ENCODE peak calls at places on chromosomes 11 and 22, in five cellular contexts. E is NB4, I is colonic mucosa, T is cardiac fibroblast, A is uterus. N is an unnamed sample.
A peak's percentile ranks its signal among the peaks of the same experiment; 100 is the strongest.

GRCh38 chr11:71449596-71449995 is 1.4 kb upstream of the DHCR7 start:
- DNase-seq in A (no peak), E (no peak), T (no peak), I (no peak), N (no peak)

GRCh38 chr11:119055901-119056300 is 1.1 kb downstream of the HYOU1 start:
- DNase-seq in T (peak; percentile 43), A (no peak), E (peak; percentile 59), I (no peak), N (peak; percentile 8)

GRCh38 chr11:66047541-66048365 is 1.2 kb downstream of the GAL3ST3 start:
- DNase-seq in T (no peak), A (no peak), E (no peak), I (no peak), N (no peak)

GRCh38 chr11:117874253-117874909 is 2.1 kb downstream of the FXYD6 start:
- DNase-seq in I (no peak), A (no peak), E (no peak), T (no peak), N (no peak)

GRCh38 chr11:70567680-70568503 is 169.6 kb downstream of the CTTN start:
- DNase-seq in I (peak; percentile 78), E (peak; percentile 37), T (peak; percentile 19), A (peak; percentile 23), N (peak; percentile 36)

GRCh38 chr11:69242583-69242940 is 51.4 kb upstream of the MYEOV start:
- DNase-seq in T (no peak), E (no peak), I (peak; percentile 16), A (no peak), N (no peak)

GRCh38 chr11:126202646-126203359 is 8.6 kb downstream of the RPUSD4 start:
- DNase-seq in T (no peak), I (no peak), E (no peak), A (no peak), N (no peak)

GRCh38 chr22:44191036-44191454 is 10.3 kb downstream of the PARVG start:
- DNase-seq in E (peak; percentile 43), A (no peak), T (peak; percentile 21), I (no peak), N (no peak)

GRCh38 chr22:39110631-39111561 is 13.9 kb downstream of the APOBEC3H start:
- DNase-seq in T (no peak), A (no peak), I (no peak), E (peak; percentile 51), N (no peak)

GRCh38 chr22:26550498-26551033 is 38.3 kb upstream of the TFIP11 start:
- DNase-seq in I (no peak), T (peak; percentile 64), A (no peak), E (no peak), N (peak; percentile 89)

GRCh38 chr22:37493979-37494378 is 7.8 kb upstream of the MFNG start:
- DNase-seq in E (no peak), A (no peak), T (no peak), I (no peak), N (no peak)

GRCh38 chr11:112292785-112293407 is 32.2 kb upstream of the PLET1 start:
- DNase-seq in E (no peak), A (peak; percentile 36), I (no peak), T (peak; percentile 92), N (peak; percentile 79)

GRCh38 chr22:27267145-27267544 is 534.4 kb downstream of the MN1 start:
- DNase-seq in T (no peak), I (no peak), E (no peak), A (no peak), N (no peak)

GRCh38 chr22:50697667-50698506 is 25.3 kb downstream of the SHANK3 start:
- DNase-seq in A (no peak), E (no peak), T (no peak), I (no peak), N (no peak)

GRCh38 chr11:83459802-83460201 is 173.6 kb upstream of the CCDC90B start:
- DNase-seq in E (no peak), T (no peak), I (no peak), A (no peak), N (no peak)

GRCh38 chr11:57478971-57479663 is 18.8 kb downstream of the RTN4RL2 start:
- DNase-seq in A (no peak), I (no peak), E (no peak), T (no peak), N (no peak)

GRCh38 chr22:35301370-35301874 is 1.7 kb downstream of the TOM1 start:
- DNase-seq in E (peak; percentile 96), A (peak; percentile 61), T (peak; percentile 99), I (no peak), N (peak; percentile 100)

GRCh38 chr22:36358533-36359171 is 29.1 kb downstream of the MYH9 start:
- DNase-seq in I (no peak), E (no peak), A (no peak), T (peak; percentile 63), N (no peak)

GRCh38 chr11:75371930-75372876 is 20.7 kb upstream of the ARRB1 start:
- DNase-seq in I (peak; percentile 75), E (no peak), T (peak; percentile 72), A (no peak), N (peak; percentile 59)

GRCh38 chr11:75380245-75380644 is 19.1 kb upstream of the RPS3 start:
- DNase-seq in I (peak; percentile 58), E (no peak), A (no peak), T (no peak), N (no peak)

GRCh38 chr11:75374646-75375045 is 23.2 kb upstream of the ARRB1 start:
- DNase-seq in E (no peak), A (no peak), I (no peak), T (no peak), N (no peak)

GRCh38 chr11:75375626-75376025 is 23.7 kb upstream of the RPS3 start:
- DNase-seq in E (no peak), A (no peak), I (no peak), T (no peak), N (no peak)

GRCh38 chr11:75376175-75376574 is 23.1 kb upstream of the RPS3 start:
- DNase-seq in I (no peak), A (no peak), T (no peak), E (peak; percentile 60), N (no peak)
- TF ChIP-seq CTCF in I (no peak), A (no peak), T (no peak), E (peak; percentile 32), N (peak; percentile 37)

DNA sequence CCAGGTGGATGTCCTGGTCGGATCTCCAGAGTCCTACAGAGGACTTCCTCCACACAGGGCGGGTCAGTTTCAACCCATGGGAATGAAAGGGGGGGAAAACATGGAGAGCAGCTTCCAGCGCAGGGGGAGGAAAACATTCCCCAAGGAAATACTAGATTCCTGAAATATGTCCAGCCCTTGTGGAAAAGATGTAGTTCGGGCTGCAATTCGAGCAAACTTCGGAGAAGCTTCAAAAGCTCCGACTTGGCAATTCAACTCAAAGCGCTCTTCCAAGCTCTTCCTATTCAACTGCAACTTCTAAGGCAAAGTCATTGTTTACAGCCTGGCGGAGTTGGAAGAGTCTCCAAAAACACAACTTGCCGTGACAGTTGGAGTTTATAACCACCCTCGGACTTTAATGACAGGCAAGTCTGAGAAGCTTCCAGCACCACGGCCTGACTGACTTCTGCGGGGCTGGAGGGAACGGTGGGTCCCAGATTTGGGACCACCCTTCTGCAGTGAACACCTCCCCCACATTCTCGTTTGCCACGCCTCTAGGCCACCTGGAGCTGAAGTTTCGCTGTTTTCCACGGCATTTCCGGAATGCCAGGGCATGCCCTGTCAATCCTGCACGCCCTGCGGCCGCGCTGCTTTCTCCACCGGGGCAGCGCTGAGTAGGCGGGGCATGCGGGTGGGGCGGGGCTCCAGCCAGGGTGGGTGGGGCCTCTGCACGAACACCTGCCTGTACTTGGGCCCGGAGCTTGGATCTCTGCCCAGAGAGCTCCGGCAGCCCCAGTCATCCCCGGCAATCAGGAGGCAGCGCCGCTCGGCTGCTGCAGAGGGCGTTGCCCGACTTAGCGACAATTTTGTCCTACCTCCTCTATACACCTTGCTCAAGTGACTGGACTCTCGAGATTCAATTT is 49.0 kb upstream of the BIRC3 start:
- DNase-seq in A (peak; percentile 74), T (peak; percentile 70), E (no peak), I (peak; percentile 95), N (peak; percentile 75)
- TF ChIP-seq CTCF in A (peak; percentile 66), T (peak; percentile 52), E (no peak), I (peak; percentile 32), N (peak; percentile 55)

DNA sequence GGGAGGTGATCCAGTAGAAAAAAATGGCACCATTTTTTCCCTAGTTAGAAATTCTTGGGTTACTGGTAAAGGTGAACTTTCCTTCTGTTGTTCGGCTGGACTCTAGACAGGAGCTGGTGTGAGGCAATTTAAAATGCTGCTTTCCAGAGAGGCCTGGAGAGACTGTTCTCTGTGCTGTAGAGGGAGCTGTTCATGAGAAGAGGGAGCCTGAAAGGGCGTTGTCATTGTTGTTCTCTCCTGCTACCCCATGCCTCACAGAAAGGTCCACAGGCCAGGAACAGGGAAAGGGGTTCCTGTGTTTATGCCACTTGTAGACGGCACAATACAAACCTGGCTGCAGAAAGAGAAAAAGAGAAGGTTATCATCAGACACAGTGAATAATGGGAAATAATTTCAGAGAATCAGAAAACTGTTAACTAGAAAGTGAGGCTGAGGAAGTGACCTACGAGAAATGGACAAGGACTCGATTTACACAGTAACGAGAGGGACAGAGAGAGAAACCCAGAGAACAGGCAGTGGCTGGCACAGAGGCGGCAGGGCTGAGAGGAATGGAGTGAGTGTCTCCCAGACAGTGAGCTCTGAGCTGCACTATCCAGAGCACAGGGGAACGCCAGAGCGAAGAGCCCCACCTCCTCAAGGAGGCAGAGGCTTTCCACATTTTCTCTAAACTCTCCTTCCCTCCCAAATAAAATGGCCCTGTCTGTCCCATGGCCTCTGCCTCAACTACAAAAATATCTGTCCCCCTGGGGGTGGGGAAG is 109.2 kb downstream of the RRM1 start:
- DNase-seq in T (no peak), I (no peak), E (no peak), A (no peak), N (no peak)
- TF ChIP-seq CTCF in T (no peak), I (no peak), E (no peak), A (no peak), N (peak; percentile 11)

GRCh38 chr22:40525250-40525884 is 111.2 kb downstream of the MRTFA start:
- DNase-seq in I (peak; percentile 60), A (no peak), E (peak; percentile 62), T (peak; percentile 71), N (peak; percentile 67)

GRCh38 chr22:40521046-40521445 is 115.5 kb downstream of the MRTFA start:
- DNase-seq in E (no peak), T (no peak), I (no peak), A (no peak), N (no peak)

GRCh38 chr22:40520562-40520961 is 116.0 kb downstream of the MRTFA start:
- DNase-seq in E (no peak), A (no peak), T (no peak), I (no peak), N (no peak)

GRCh38 chr22:40526960-40527359 is 109.6 kb downstream of the MRTFA start:
- DNase-seq in I (no peak), T (no peak), E (no peak), A (no peak), N (no peak)

DNA sequence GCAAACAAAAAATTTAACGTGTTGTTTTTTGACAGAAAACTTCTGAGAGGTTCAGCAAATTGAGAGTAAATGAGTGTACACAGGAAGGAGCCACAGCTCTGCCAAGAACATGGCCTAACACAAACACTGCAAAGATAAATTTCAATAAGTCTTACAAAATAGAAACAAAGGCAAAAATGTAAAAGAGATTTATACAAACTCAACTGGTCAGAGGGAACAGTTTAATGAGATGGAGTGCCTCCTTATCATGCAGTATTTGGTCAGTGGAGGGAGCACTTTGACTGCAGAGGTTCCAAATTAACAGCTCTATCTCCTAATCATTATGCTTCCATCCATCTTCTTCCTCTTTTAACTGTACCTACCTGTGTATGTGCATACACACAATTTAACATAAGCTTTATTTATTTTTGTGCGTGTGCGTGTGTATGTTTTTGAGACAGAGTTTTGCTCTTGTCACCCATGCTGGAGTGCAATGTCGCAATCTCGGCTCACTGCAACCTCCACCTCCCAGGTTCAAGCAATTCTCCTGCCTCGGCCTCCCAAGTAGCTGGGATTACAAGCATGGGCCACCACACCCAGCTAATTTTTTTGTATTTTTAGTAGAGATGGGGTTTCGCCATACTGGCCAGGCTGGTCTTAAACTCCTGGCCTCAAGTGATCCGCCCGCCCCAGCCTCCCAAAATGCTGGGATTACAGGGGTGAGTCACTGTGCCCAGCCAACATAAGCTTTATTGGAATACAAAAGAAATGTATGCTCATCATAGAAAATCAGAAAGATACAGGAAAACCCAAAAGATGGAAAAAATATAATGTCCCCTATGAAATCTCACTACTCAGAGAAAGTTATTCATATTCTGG is 111.9 kb downstream of the MRTFA start:
- DNase-seq in E (peak; percentile 42), A (no peak), T (peak; percentile 62), I (no peak), N (peak; percentile 51)
- TF ChIP-seq CTCF in E (peak; percentile 20), A (no peak), T (peak; percentile 38), I (no peak), N (peak; percentile 43)